ENCODE peak calls at places on chromosomes 13 and 19, in eight cellular contexts. K, T, V, E, R, N, W and G are unnamed samples. For H3K4me1, H3K27me3 and H3K36me3, the result is how much of the 10 kb centered on the place peaks cover.

GRCh38 chr13:32031025-32031814 is at the start of gene FRY:
- DNase-seq in W (peak), E (no peak), R (peak), T (peak), K (peak), V (peak), N (peak), G (peak)

GRCh38 chr13:98543380-98544104 is 33.4 kb downstream of the STK24 start:
- DNase-seq in E (no peak), T (no peak), R (no peak), V (no peak), N (no peak), K (no peak), W (no peak), G (no peak)

GRCh38 chr19:10894911-10895213 is 23.5 kb downstream of the CARM1 start:
- DNase-seq in N (no peak), R (no peak), T (no peak), K (no peak), E (no peak), W (no peak), V (no peak), G (no peak)

GRCh38 chr19:48568345-48568886 is 16.4 kb downstream of the SULT2B1 start:
- DNase-seq in K (peak), W (peak), R (no peak), N (peak), T (peak), V (peak), E (no peak), G (peak)

GRCh38 chr19:12913871-12914690 is 5.0 kb downstream of the SYCE2 start:
- DNase-seq in N (no peak), E (no peak), K (no peak), V (no peak), W (peak), R (no peak), T (no peak), G (no peak)

GRCh38 chr13:114222461-114222968 is 12.2 kb upstream of the CDC16 start:
- DNase-seq in T (no peak), N (no peak), R (no peak), E (no peak), K (no peak), W (no peak), V (no peak), G (peak)

GRCh38 chr19:29326351-29326750 is 113.4 kb upstream of the UQCRFS1 start:
- DNase-seq in V (no peak), N (no peak), T (no peak), K (no peak), R (no peak), W (no peak), E (no peak), G (no peak)

GRCh38 chr19:1171755-1172352 is 2.2 kb downstream of the SBNO2 start:
- DNase-seq in T (no peak), R (no peak), K (no peak), W (peak), N (no peak), E (no peak), V (no peak), G (no peak)

GRCh38 chr13:80132741-80133601 is 208.0 kb downstream of the SPRY2 start:
- DNase-seq in T (peak), V (peak), R (no peak), E (no peak), N (no peak), W (peak), K (no peak), G (peak)

GRCh38 chr13:87355451-87355850 is 315.7 kb upstream of the SLITRK5 start:
- DNase-seq in R (no peak), V (no peak), W (no peak), E (no peak), T (no peak), K (no peak), N (no peak), G (no peak)

DNA sequence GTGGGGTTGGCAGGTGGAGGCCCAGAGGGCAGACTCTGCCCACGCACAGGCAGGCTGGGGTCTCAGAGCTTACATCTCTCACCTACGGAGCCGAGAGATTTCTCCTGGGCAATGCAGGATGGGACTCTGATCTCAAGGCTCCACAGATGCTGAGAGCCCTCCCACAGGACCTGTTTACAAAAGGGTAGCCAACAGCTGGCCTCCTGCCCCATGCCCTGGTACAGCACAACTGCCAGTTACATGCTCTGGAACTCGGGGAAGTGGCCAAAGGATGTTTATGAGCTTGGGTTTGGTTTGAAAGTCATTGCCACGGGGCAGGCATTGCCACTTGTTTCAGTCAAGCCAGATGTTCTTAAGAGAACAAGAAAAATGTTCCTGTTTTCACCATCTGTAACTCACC is 3.5 kb downstream of the DHRS12 start:
- DNase-seq in W (no peak), T (no peak), V (peak), N (no peak), E (no peak), R (no peak), K (no peak), G (no peak)
- H3K4me1 ChIP-seq in W (half or more), T (under half), V (under half), N (under half), E (under half), R (under half), K (under half), G (under half)

GRCh38 chr13:51865838-51866237 is 4.1 kb downstream of the CCDC70 start:
- DNase-seq in N (no peak), T (no peak), R (no peak), K (no peak), W (peak), V (no peak), E (no peak), G (no peak)
- H3K27me3 ChIP-seq in N (under half), T (under half), R (under half), K (under half), W (under half), V (under half), E (under half), G (under half)

GRCh38 chr19:39024875-39025641 is 7.3 kb downstream of the FBXO27 start:
- DNase-seq in W (no peak), K (no peak), V (no peak), T (no peak), N (no peak), R (no peak), E (no peak), G (no peak)

GRCh38 chr19:39017646-39018045 is 14.7 kb downstream of the FBXO27 start:
- DNase-seq in K (no peak), V (no peak), N (no peak), W (no peak), E (no peak), R (no peak), T (no peak), G (no peak)

GRCh38 chr19:39021063-39021462 is 11.3 kb downstream of the FBXO27 start:
- DNase-seq in K (no peak), E (no peak), T (no peak), W (no peak), N (no peak), V (no peak), R (no peak), G (no peak)
- H3K36me3 ChIP-seq in K (under half), E (under half), T (under half), W (under half), N (under half), V (under half), R (under half), G (under half)

GRCh38 chr19:3187662-3188511 is 2.2 kb downstream of the NCLN start:
- DNase-seq in N (no peak), W (no peak), E (no peak), V (no peak), R (no peak), K (peak), T (no peak), G (no peak)

GRCh38 chr19:3186891-3187661 is 1.3 kb downstream of the NCLN start:
- DNase-seq in R (no peak), V (no peak), E (no peak), W (no peak), T (no peak), K (peak), N (no peak), G (no peak)

GRCh38 chr19:3190470-3190770 is 4.7 kb downstream of the NCLN start:
- DNase-seq in W (no peak), R (no peak), N (no peak), K (peak), E (no peak), T (no peak), V (no peak), G (no peak)

GRCh38 chr19:3189702-3190469 is 4.2 kb downstream of the NCLN start:
- DNase-seq in R (no peak), T (peak), V (no peak), E (no peak), W (no peak), K (peak), N (no peak), G (peak)

GRCh38 chr19:3188627-3189596 is 3.2 kb downstream of the NCLN start:
- DNase-seq in R (no peak), V (no peak), T (peak), N (no peak), K (peak), E (no peak), W (no peak), G (no peak)
- H3K4me1 ChIP-seq in R (under half), V (under half), T (under half), N (under half), K (under half), E (under half), W (under half), G (half or more)